ENCODE peak calls at places on chromosomes 13 and 19, in nine cellular contexts. J is GM06990; E is CD4-positive, alpha-beta T cell; P is B cell; K is fibroblast of lung; S is suprapubic skin; L is thoracic aorta; A is right lobe of liver; B is lower leg skin. I is an unnamed sample.

GRCh38 chr13:46062190-46062589 is 9.6 kb upstream of the ZC3H13 start:
- DNase-seq in J (no peak), E (no peak), P (no peak), K (peak; percentile 18), S (no peak), L (no peak), A (no peak), B (no peak), I (no peak)

GRCh38 chr13:113857531-113858195 is 6.2 kb downstream of the GAS6 start:
- DNase-seq in J (no peak), E (no peak), P (no peak), K (no peak), S (peak; percentile 74), L (no peak), A (no peak), B (peak; percentile 1), I (no peak)

GRCh38 chr13:106407338-106407737 is 128.1 kb downstream of the EFNB2 start:
- DNase-seq in J (no peak), E (no peak), P (no peak), K (no peak), S (no peak), L (no peak), A (no peak), B (no peak), I (no peak)

GRCh38 chr13:103605546-103606326 is 539.5 kb upstream of the SLC10A2 start:
- DNase-seq in J (no peak), E (no peak), P (no peak), K (no peak), S (no peak), L (no peak), A (no peak), B (no peak), I (no peak)

GRCh38 chr19:38867176-38867780 is 10.8 kb downstream of the RINL start:
- DNase-seq in J (no peak), E (no peak), P (no peak), K (no peak), S (no peak), L (no peak), A (no peak), B (no peak), I (no peak)

GRCh38 chr13:35225159-35225558 is 251.3 kb downstream of the MAB21L1 start:
- DNase-seq in J (no peak), E (no peak), P (no peak), K (no peak), S (no peak), L (no peak), A (no peak), B (no peak), I (no peak)

GRCh38 chr13:75469087-75469486 is 12.9 kb downstream of the TBC1D4 start:
- DNase-seq in J (no peak), E (no peak), P (no peak), K (no peak), S (no peak), L (no peak), A (no peak), B (peak; percentile 35), I (no peak)

GRCh38 chr19:3403489-3404323 is 37.3 kb downstream of the NFIC start:
- DNase-seq in J (no peak), E (no peak), P (no peak), K (peak; percentile 99), S (peak; percentile 90), L (peak; percentile 93), A (peak; percentile 90), B (peak; percentile 81), I (no peak)

GRCh38 chr13:113815151-113816058 is 48.5 kb downstream of the GAS6 start:
- DNase-seq in J (peak; percentile 44), E (no peak), P (peak; percentile 66), K (no peak), S (no peak), L (no peak), A (no peak), B (no peak), I (no peak)

GRCh38 chr13:43953370-43953769 is 73.7 kb downstream of the LACC1 start:
- DNase-seq in J (no peak), E (no peak), P (no peak), K (no peak), S (no peak), L (no peak), A (no peak), B (no peak), I (no peak)

GRCh38 chr13:59742467-59742866 is 421.3 kb downstream of the DIAPH3 start:
- DNase-seq in J (no peak), E (no peak), P (no peak), K (no peak), S (no peak), L (no peak), A (no peak), B (no peak), I (no peak)

GRCh38 chr13:83881031-83881727 is 1.1 kb downstream of the SLITRK1 start:
- DNase-seq in J (no peak), E (no peak), P (no peak), K (no peak), S (no peak), L (no peak), A (no peak), B (no peak), I (no peak)

GRCh38 chr13:33797622-33798021 is 20.3 kb upstream of the RFC3 start:
- DNase-seq in J (no peak), E (no peak), P (no peak), K (peak; percentile 36), S (no peak), L (no peak), A (no peak), B (no peak), I (no peak)

DNA sequence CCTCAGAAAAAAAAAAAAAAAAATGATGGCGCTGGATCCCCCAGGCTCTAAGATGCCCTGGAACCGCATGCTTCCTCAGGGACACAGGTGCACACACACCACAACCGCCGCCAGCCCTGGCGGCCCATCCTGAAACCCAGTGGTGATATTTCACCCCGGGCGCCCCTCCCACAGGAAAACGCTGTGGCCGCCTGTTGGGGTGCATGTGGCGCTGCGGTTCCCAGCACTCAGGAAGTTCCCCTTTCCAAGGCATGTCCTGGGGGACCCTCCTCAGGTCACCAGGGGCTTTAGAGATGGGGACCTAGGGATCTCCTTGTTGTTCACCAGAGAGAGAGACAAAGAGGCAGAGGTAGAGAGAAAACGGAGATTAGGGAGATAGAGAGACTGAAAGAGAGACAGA is 2.5 kb downstream of the ADGRE2 start:
- DNase-seq in J (peak; percentile 54), E (no peak), P (peak; percentile 24), K (no peak), S (peak; percentile 78), L (no peak), A (peak; percentile 45), B (no peak), I (peak; percentile 56)
- TF ChIP-seq CTCF in J (no peak), E (no peak), P (no peak), K (no peak), S (no peak), L (no peak), A (no peak), B (no peak), I (no peak)

GRCh38 chr19:13881692-13882418 is 4.9 kb downstream of the NANOS3 start:
- DNase-seq in J (peak; percentile 48), E (no peak), P (peak; percentile 43), K (no peak), S (no peak), L (no peak), A (peak; percentile 47), B (no peak), I (peak; percentile 50)

GRCh38 chr19:13882419-13882795 is 5.5 kb downstream of the NANOS3 start:
- DNase-seq in J (no peak), E (no peak), P (no peak), K (no peak), S (no peak), L (no peak), A (no peak), B (no peak), I (peak; percentile 32)

GRCh38 chr19:13882841-13883240 is 5.9 kb downstream of the NANOS3 start:
- DNase-seq in J (no peak), E (no peak), P (no peak), K (no peak), S (no peak), L (no peak), A (no peak), B (no peak), I (peak; percentile 30)

GRCh38 chr19:13884726-13885591 is 8.0 kb downstream of the NANOS3 start:
- DNase-seq in J (no peak), E (no peak), P (no peak), K (no peak), S (no peak), L (no peak), A (peak; percentile 59), B (no peak), I (peak; percentile 25)

GRCh38 chr19:13883665-13884064 is 6.7 kb downstream of the NANOS3 start:
- DNase-seq in J (no peak), E (no peak), P (no peak), K (no peak), S (no peak), L (no peak), A (no peak), B (no peak), I (no peak)
- TF ChIP-seq CTCF in J (no peak), E (no peak), P (no peak), K (peak; percentile 21), S (no peak), L (no peak), A (no peak), B (no peak), I (no peak)

DNA sequence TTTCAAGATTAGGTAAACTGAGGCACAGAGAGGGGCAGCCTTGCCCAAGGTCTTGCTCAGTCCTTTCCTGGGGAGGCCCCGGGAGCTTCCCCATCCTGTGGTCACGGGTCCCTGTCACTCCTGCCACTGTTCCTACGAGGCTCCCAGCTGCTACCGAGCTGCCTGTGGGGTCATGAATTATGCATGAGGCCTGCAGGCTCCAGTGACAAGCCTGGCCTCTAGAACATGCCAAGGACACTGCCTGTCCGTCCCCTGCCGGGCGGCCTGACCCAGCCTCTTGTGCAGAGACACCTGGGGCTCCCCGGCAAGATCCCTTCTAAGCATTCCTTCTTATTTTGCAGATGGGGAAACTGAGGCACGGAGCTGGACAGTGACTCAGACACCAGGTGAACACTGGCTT is 2.7 kb downstream of the FCHO1 start:
- DNase-seq in J (no peak), E (no peak), P (peak; percentile 26), K (no peak), S (no peak), L (no peak), A (no peak), B (no peak), I (no peak)
- TF ChIP-seq CTCF in J (no peak), E (no peak), P (no peak), K (no peak), S (no peak), L (no peak), A (no peak), B (no peak), I (no peak)

DNA sequence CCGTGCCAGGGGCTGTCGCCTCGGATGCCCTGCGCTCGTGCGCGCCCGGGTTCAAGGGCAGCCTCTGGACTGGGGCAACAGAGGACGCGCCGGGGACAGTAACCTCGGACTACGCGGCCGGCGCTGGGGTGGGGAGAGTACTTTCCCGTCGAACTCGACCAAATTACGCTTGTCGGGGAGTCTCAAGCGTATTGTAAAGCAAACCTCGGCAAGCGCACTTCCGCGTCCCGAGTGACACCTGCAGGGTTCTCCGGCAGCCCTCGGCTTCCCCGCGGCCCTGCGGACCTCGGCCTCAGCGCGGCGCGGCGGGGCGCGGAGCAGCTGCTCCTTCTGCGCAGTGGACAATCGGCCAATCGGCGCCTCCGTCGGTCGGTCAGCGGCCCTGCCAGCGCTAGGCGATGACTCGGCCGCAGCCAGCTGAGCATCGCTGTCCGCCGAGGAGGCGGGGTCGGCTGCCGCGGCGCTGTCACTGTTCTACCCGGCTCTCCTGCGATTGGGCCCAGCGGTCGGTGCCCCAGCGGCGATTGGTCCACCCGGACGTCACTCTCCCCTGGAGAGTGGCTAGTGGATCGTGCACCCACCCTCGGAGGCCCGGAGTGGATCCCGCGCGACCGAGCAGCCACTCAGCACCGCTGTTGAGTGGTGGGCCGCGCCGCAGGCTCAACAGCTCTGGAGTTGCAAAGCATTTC is at the start of gene SLC46A3:
- DNase-seq in J (peak; percentile 99), E (peak; percentile 96), P (peak; percentile 96), K (peak; percentile 97), S (peak; percentile 98), L (peak; percentile 96), A (peak; percentile 99), B (peak; percentile 96), I (peak; percentile 99)
- TF ChIP-seq CTCF in J (peak; percentile 8), E (no peak), P (peak; percentile 24), K (no peak), S (peak; percentile 9), L (peak; percentile 21), A (peak; percentile 18), B (no peak), I (peak; percentile 30)